ENCODE peak calls at places on chromosomes 6 and 20, in eight cellular contexts. Q is K562; S is fibroblast of lung; N is upper lobe of left lung; Z is neural progenitor cell; E is adrenal gland; A is CD8-positive, alpha-beta memory T cell; L is tibial nerve. U is an unnamed sample.

GRCh38 chr6:105318660-105319059 is 84.2 kb downstream of the PREP start:
- DNase-seq in A (no peak), Z (no peak), E (no peak), Q (no peak), L (no peak), S (peak; percentile 83), N (no peak), U (no peak)

GRCh38 chr6:75813476-75814250 is 64.6 kb downstream of the MYO6 start:
- DNase-seq in Z (no peak), Q (no peak), N (no peak), L (no peak), A (no peak), S (no peak), E (no peak), U (no peak)

GRCh38 chr6:125154184-125155135 is 887 bp downstream of the TPD52L1 start:
- DNase-seq in Q (peak; percentile 78), A (no peak), S (peak; percentile 48), E (peak; percentile 75), N (peak; percentile 42), Z (peak; percentile 60), L (no peak), U (peak; percentile 46)

GRCh38 chr6:51184046-51184445 is 365.4 kb downstream of the TFAP2B start:
- DNase-seq in L (no peak), S (no peak), A (no peak), Z (no peak), N (no peak), Q (no peak), E (no peak), U (no peak)

GRCh38 chr6:20572940-20573339 is 38.7 kb downstream of the CDKAL1 start:
- DNase-seq in L (no peak), A (no peak), Z (no peak), S (peak; percentile 33), E (no peak), Q (no peak), N (peak; percentile 27), U (no peak)

GRCh38 chr6:104771258-104771832 is 88.4 kb downstream of the HACE1 start:
- DNase-seq in N (no peak), E (no peak), S (peak; percentile 11), Q (peak; percentile 13), L (no peak), Z (no peak), A (peak; percentile 27), U (peak; percentile 62)

GRCh38 chr6:73203098-73203497 is 22.2 kb downstream of the KHDC1L start:
- DNase-seq in Z (no peak), L (no peak), S (peak; percentile 8), N (no peak), E (no peak), Q (no peak), A (no peak), U (no peak)

GRCh38 chr6:144190593-144190992 is 40.3 kb downstream of the STX11 start:
- DNase-seq in Q (no peak), Z (no peak), N (no peak), L (no peak), A (no peak), E (peak; percentile 66), S (peak; percentile 70), U (peak; percentile 74)

GRCh38 chr6:84350397-84350796 is 123.0 kb upstream of the CEP162 start:
- DNase-seq in A (no peak), E (no peak), L (no peak), Z (no peak), N (no peak), S (no peak), Q (no peak), U (no peak)

GRCh38 chr6:15504040-15504491 is 158.8 kb downstream of the DTNBP1 start:
- DNase-seq in N (no peak), A (no peak), S (no peak), L (no peak), Q (no peak), E (peak; percentile 44), Z (peak; percentile 25), U (no peak)

GRCh38 chr6:159754959-159755914 is 6.6 kb upstream of the ACAT2 start:
- DNase-seq in Q (no peak), E (no peak), Z (no peak), A (no peak), L (no peak), N (no peak), S (peak; percentile 6), U (no peak)

GRCh38 chr6:12785301-12785700 is 68.7 kb downstream of the PHACTR1 start:
- DNase-seq in Q (no peak), Z (no peak), L (no peak), N (no peak), A (no peak), S (no peak), E (no peak), U (no peak)

GRCh38 chr6:14047151-14047740 is 70.3 kb upstream of the CD83 start:
- DNase-seq in N (no peak), A (no peak), Z (no peak), Q (no peak), E (no peak), L (no peak), S (no peak), U (no peak)

GRCh38 chr6:106732541-106732940 is 103.2 kb downstream of the QRSL1 start:
- DNase-seq in Z (no peak), E (no peak), Q (no peak), S (no peak), L (no peak), N (no peak), A (no peak), U (no peak)

GRCh38 chr6:143673638-143674037 is 4.1 kb upstream of the PHACTR2 start:
- DNase-seq in N (peak; percentile 51), A (no peak), E (no peak), Q (no peak), S (peak; percentile 87), L (no peak), Z (peak; percentile 81), U (no peak)

GRCh38 chr20:52473171-52473570 is 281.6 kb upstream of the ZFP64 start:
- DNase-seq in L (no peak), Q (no peak), E (no peak), Z (no peak), S (no peak), A (no peak), N (no peak), U (no peak)

GRCh38 chr6:17621003-17621402 is 20.9 kb downstream of the FAM8A1 start:
- DNase-seq in L (no peak), S (peak; percentile 10), Z (no peak), Q (no peak), A (no peak), E (no peak), N (no peak), U (no peak)

GRCh38 chr6:153941768-153942167 is 97.3 kb upstream of the OPRM1 start:
- DNase-seq in S (no peak), N (no peak), E (no peak), A (no peak), Z (no peak), Q (no peak), L (no peak), U (no peak)

GRCh38 chr6:102028173-102028572 is 634.7 kb downstream of the GRIK2 start:
- DNase-seq in L (no peak), Z (no peak), Q (no peak), N (no peak), S (no peak), A (no peak), E (no peak), U (no peak)

DNA sequence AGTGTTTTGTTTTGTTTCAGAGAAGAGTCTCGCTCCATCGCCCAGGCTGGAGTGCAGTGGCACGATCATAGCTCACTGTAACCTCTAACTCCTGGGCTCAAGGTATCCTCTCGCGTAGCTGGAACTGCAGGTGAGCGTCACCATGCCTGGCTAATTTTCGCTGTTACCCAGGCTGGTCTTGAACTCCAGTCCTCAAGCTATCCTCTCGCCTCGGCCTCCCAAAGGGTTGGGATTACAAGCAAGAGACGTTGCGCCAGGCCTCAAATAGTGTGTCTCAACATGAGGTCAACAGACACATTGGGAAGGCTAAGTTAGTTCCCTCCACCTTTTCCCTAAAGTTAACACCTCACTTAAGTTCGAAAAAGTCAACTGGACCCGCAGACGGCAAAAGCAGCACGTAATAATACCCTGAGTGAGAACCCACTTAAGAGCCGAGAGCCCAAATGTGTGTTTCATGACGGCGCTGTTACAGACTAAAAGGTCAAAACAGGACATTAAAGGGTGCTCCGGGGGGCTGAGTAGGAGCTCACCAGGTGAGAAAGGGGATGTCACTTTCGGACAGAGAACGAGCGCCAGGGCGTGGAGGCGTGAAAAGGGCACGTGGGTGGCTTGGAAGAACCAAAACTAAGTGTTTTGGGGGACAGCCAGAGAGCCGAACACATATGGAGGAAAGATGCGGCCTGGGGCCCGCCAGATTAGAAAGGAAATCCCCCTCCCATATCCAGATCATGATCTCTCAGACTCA is 499 bp downstream of the TTI1 start:
- DNase-seq in A (no peak), N (peak; percentile 61), Z (peak; percentile 16), E (no peak), S (no peak), L (no peak), Q (peak; percentile 43), U (no peak)
- H3K4me1 ChIP-seq in A (peaks cover 58% of the 10 kb centered on the region), N (peaks cover 44% of the 10 kb centered on the region), Z (peaks cover 27% of the 10 kb centered on the region), E (peaks cover 32% of the 10 kb centered on the region), S (peaks cover 6% of the 10 kb centered on the region), L (peaks cover 27% of the 10 kb centered on the region), Q (peaks cover 17% of the 10 kb centered on the region), U (no peaks in the 10 kb centered on the region)

GRCh38 chr20:57208198-57208597 is 58.2 kb downstream of the BMP7 start:
- DNase-seq in L (no peak), N (no peak), A (no peak), Z (no peak), Q (no peak), S (peak; percentile 84), E (no peak), U (no peak)
- H3K4me3 ChIP-seq in L (no peak overlapping the region), N (no peak overlapping the region), A (no peak overlapping the region), Z (no peak overlapping the region), Q (no peak overlapping the region), S (no peak overlapping the region), E (no peak overlapping the region), U (no peak overlapping the region)

GRCh38 chr6:56047931-56048520 is 172.6 kb upstream of the BMP5 start:
- DNase-seq in S (no peak), L (no peak), E (no peak), Q (no peak), N (no peak), A (no peak), Z (no peak), U (no peak)

GRCh38 chr6:56046576-56046975 is 171.2 kb upstream of the BMP5 start:
- DNase-seq in Q (no peak), Z (no peak), A (no peak), N (peak; percentile 55), L (peak; percentile 31), S (peak; percentile 88), E (peak; percentile 13), U (peak; percentile 92)

GRCh38 chr6:56051199-56051598 is 175.8 kb upstream of the BMP5 start:
- DNase-seq in E (no peak), S (no peak), Q (no peak), L (no peak), N (no peak), A (no peak), Z (no peak), U (no peak)

GRCh38 chr6:56050530-56050929 is 175.1 kb upstream of the BMP5 start:
- DNase-seq in Z (no peak), E (no peak), N (no peak), Q (no peak), L (no peak), S (no peak), A (no peak), U (no peak)

GRCh38 chr6:56048601-56049000 is 173.2 kb upstream of the BMP5 start:
- DNase-seq in E (no peak), S (no peak), L (no peak), A (no peak), N (no peak), Q (no peak), Z (no peak), U (no peak)
- H3K27ac ChIP-seq in E (no peak overlapping the region), S (no peak overlapping the region), L (no peak overlapping the region), A (no peak overlapping the region), N (no peak overlapping the region), Q (no peak overlapping the region), Z (no peak overlapping the region), U (no peak overlapping the region)

GRCh38 chr20:49687595-49688567 is 25.8 kb downstream of the B4GALT5 start:
- DNase-seq in N (no peak), A (no peak), S (no peak), Z (peak; percentile 81), L (no peak), E (no peak), Q (peak; percentile 83), U (no peak)
- H3K4me1 ChIP-seq in N (peaks cover 71% of the 10 kb centered on the region), A (peaks cover 5% of the 10 kb centered on the region), S (peaks cover 7% of the 10 kb centered on the region), Z (peaks cover 60% of the 10 kb centered on the region), L (peaks cover 57% of the 10 kb centered on the region), E (peaks cover 50% of the 10 kb centered on the region), Q (peaks cover 19% of the 10 kb centered on the region), U (peaks cover 19% of the 10 kb centered on the region)

U was measured in cardiac muscle cell.